ENCODE peak calls at places on chromosomes 1 and 21, in five cellular contexts. Q is CD8-positive, alpha-beta T cell; X is aorta; H is cardiac muscle cell; Y is neural progenitor cell. S is an unnamed sample. For H3K36me3, the result is how much of the 10 kb centered on the place peaks cover.

GRCh38 chr1:153345187-153346066 is 3.2 kb downstream of the PGLYRP4 start:
- DNase-seq in H (no peak), Y (no peak), X (no peak), Q (no peak), S (no peak)

GRCh38 chr1:95095833-95096217 is 21.3 kb upstream of the TLCD4 start:
- DNase-seq in X (no peak), Q (no peak), H (no peak), Y (no peak), S (no peak)

GRCh38 chr1:30111431-30111830 is 612.0 kb downstream of the MATN1 start:
- DNase-seq in Q (no peak), Y (peak), X (peak), H (peak), S (peak)

GRCh38 chr1:8871965-8872399 is 6.5 kb downstream of the ENO1 start:
- DNase-seq in Y (no peak), Q (no peak), H (no peak), X (no peak), S (no peak)

GRCh38 chr1:218460367-218460766 is 115.2 kb downstream of the TGFB2 start:
- DNase-seq in Y (peak), H (peak), Q (no peak), X (peak), S (peak)

GRCh38 chr1:171879556-171879955 is 38.3 kb downstream of the DNM3 start:
- DNase-seq in Q (no peak), X (no peak), Y (no peak), H (no peak), S (no peak)

GRCh38 chr1:91685994-91686393 is 185.3 kb downstream of the CDC7 start:
- DNase-seq in Y (no peak), H (no peak), Q (no peak), X (no peak), S (no peak)

GRCh38 chr1:204349602-204350001 is 10.1 kb downstream of the PLEKHA6 start:
- DNase-seq in Y (no peak), H (no peak), Q (no peak), X (no peak), S (no peak)

GRCh38 chr1:65174585-65174984 is 26.6 kb downstream of the AK4 start:
- DNase-seq in Q (no peak), H (peak), Y (no peak), X (peak), S (no peak)

GRCh38 chr1:231369282-231369681 is 31.2 kb downstream of the SPRTN start:
- DNase-seq in Y (peak), X (no peak), H (no peak), Q (no peak), S (no peak)

GRCh38 chr1:184223216-184223615 is 163.6 kb upstream of the C1orf21 start:
- DNase-seq in X (no peak), Y (no peak), Q (peak), H (no peak), S (no peak)

GRCh38 chr1:26861286-26861701 is 1.7 kb upstream of the SFN start:
- DNase-seq in Y (peak), H (no peak), X (no peak), Q (no peak), S (no peak)

GRCh38 chr1:54227091-54227602 is 27.2 kb downstream of the MRPL37 start:
- DNase-seq in Q (no peak), H (peak), Y (no peak), X (peak), S (no peak)

GRCh38 chr21:43658769-43659135 is 536 bp downstream of the HSF2BP start:
- DNase-seq in X (no peak), Q (no peak), Y (peak), H (no peak), S (no peak)

GRCh38 chr1:227994632-227995300 is 12.0 kb upstream of the WNT3A start:
- DNase-seq in H (no peak), Q (peak), Y (no peak), X (no peak), S (no peak)

GRCh38 chr1:167435484-167435883 is 82.8 kb downstream of the CD247 start:
- DNase-seq in Y (no peak), H (no peak), Q (no peak), X (no peak), S (no peak)

GRCh38 chr1:5713101-5713820 is 279.0 kb downstream of the NPHP4 start:
- DNase-seq in Y (no peak), H (no peak), X (no peak), Q (no peak), S (no peak)

GRCh38 chr21:27645285-27645684 is 678.4 kb upstream of the ADAMTS5 start:
- DNase-seq in Q (no peak), Y (no peak), X (no peak), H (no peak), S (no peak)

GRCh38 chr1:204359474-204360255 is at the start of gene PLEKHA6:
- DNase-seq in X (no peak), Y (peak), H (peak), Q (no peak), S (no peak)

GRCh38 chr1:182702826-182703524 is 18.6 kb upstream of the RGS8 start:
- DNase-seq in Y (no peak), Q (no peak), X (no peak), H (no peak), S (no peak)

GRCh38 chr1:213277036-213277435 is 226.0 kb downstream of the RPS6KC1 start:
- DNase-seq in H (no peak), X (no peak), Y (no peak), Q (no peak), S (no peak)

GRCh38 chr21:20882462-20883415 is 115.5 kb upstream of the NCAM2 start:
- DNase-seq in X (no peak), Y (peak), Q (no peak), H (peak), S (peak)

GRCh38 chr1:218476385-218476784 is 131.2 kb downstream of the TGFB2 start:
- DNase-seq in Q (no peak), X (no peak), Y (no peak), H (peak), S (no peak)

GRCh38 chr1:59411147-59411546 is 114.3 kb downstream of the FGGY start:
- DNase-seq in X (no peak), Q (no peak), Y (no peak), H (no peak), S (no peak)

GRCh38 chr21:8998946-8999681 is 1522.3 kb upstream of the TPTE start:
- DNase-seq in H (no peak), X (no peak), Q (no peak), Y (no peak), S (no peak)

GRCh38 chr1:165925498-165926079 is 98.2 kb downstream of the UCK2 start:
- DNase-seq in H (no peak), X (no peak), Q (no peak), Y (no peak), S (no peak)

GRCh38 chr1:85406887-85407593 is 57.9 kb downstream of the DDAH1 start:
- DNase-seq in H (peak), Y (no peak), X (peak), Q (no peak), S (peak)

GRCh38 chr1:222974496-222974895 is 159.7 kb downstream of the DISP1 start:
- DNase-seq in Y (no peak), H (peak), Q (no peak), X (no peak), S (no peak)

GRCh38 chr1:208298593-208299233 is 54.5 kb upstream of the PLXNA2 start:
- DNase-seq in Q (no peak), X (no peak), Y (no peak), H (no peak), S (no peak)

GRCh38 chr1:21871943-21872342 is 59.9 kb downstream of the LDLRAD2 start:
- DNase-seq in H (no peak), Q (no peak), X (no peak), Y (no peak), S (no peak)

GRCh38 chr1:27770293-27770830 is 2.7 kb upstream of the STX12 start:
- DNase-seq in H (no peak), Y (peak), X (no peak), Q (no peak), S (no peak)

GRCh38 chr21:41133896-41134522 is 34.0 kb upstream of the BACE2 start:
- DNase-seq in Q (no peak), Y (peak), X (no peak), H (peak), S (no peak)

GRCh38 chr1:14763977-14764376 is 165.5 kb downstream of the KAZN start:
- DNase-seq in Y (no peak), X (no peak), H (no peak), Q (no peak), S (no peak)

GRCh38 chr1:19892129-19892528 is 9.9 kb downstream of the OTUD3 start:
- DNase-seq in Y (no peak), Q (no peak), X (no peak), H (no peak), S (no peak)
- H3K36me3 ChIP-seq in Y (under half), Q (under half), X (under half), H (under half), S (half or more)

GRCh38 chr1:237111807-237112206 is 69.8 kb downstream of the RYR2 start:
- DNase-seq in H (no peak), Q (no peak), Y (no peak), X (no peak), S (no peak)

GRCh38 chr1:237108299-237109040 is 66.5 kb downstream of the RYR2 start:
- DNase-seq in X (no peak), Y (peak), Q (no peak), H (peak), S (no peak)

GRCh38 chr1:237115035-237115434 is 73.1 kb downstream of the RYR2 start:
- DNase-seq in X (no peak), Q (no peak), Y (peak), H (no peak), S (no peak)

DNA sequence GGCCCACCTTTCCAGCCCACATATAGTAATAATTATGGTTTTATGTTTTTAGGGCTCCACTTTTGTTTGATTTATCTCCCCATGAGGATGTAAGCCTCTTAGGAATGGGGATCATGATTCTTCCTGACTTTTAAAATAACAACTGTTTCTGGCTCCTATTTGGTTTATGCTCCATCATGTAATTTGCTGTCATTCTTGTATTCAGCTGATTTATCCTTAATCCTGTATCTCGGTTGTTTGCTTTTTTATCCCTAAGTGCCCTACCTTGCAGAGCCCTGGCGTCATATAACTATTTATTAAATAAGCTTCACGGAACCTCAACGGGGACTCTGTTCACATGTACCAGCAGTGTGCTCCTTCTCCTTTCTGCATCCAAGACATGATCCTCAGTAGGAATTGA is 70.7 kb downstream of the RYR2 start:
- DNase-seq in Y (no peak), Q (no peak), H (no peak), X (no peak), S (no peak)
- H3K36me3 ChIP-seq in Y (under half), Q (under half), H (under half), X (under half), S (under half)

DNA sequence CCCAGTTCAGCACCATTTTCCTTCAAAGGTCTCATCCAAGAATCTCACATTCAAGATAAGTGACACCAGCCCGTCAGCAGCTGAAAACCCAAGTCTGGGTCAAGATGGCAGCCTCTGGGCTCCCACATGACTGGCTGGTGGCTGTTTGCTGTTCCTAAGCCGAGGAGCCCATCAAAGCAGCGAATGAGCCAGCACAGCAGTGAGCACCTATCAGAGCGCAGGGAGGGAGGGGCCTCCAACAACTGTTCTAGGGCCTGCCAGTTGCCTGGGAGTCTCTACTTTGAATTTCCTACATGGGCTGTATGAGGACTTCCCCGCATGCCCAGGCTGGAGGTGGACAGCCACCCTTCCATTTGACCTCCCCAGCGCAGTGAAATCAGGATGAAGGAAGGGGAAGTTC is 102.7 kb downstream of the ADARB1 start:
- DNase-seq in Q (no peak), X (no peak), Y (no peak), H (no peak), S (no peak)
- H3K36me3 ChIP-seq in Q (under half), X (under half), Y (under half), H (under half), S (under half)

DNA sequence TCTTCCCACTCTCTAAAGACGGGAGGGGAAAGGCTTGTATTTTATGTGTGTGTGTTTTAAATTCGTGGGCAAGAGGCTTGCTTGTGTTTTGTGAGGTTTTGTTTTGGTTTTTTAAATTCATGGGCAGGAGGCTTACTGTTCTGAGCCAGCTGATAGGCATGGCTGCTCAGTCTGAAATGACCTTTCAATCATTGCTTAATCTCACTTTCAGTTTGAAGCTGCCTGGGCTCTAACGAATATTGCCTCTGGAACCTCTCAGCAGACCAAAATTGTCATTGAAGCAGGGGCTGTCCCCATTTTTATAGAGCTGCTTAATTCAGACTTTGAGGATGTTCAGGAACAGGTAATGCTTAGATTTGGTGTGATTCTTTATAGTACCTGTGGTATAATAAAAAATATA is 20.3 kb upstream of the TXLNA start:
- DNase-seq in Q (no peak), H (no peak), X (no peak), Y (no peak), S (no peak)
- H3K36me3 ChIP-seq in Q (under half), H (half or more), X (under half), Y (under half), S (half or more)

GRCh38 chr1:114310771-114311251 is 157.1 kb upstream of the SYT6 start:
- DNase-seq in X (no peak), H (peak), Y (no peak), Q (no peak), S (no peak)
- H3K36me3 ChIP-seq in X (under half), H (under half), Y (under half), Q (under half), S (under half)

GRCh38 chr21:39204134-39204533 is 20.9 kb upstream of the PSMG1 start:
- DNase-seq in Y (no peak), H (no peak), Q (no peak), X (no peak), S (no peak)
- H3K36me3 ChIP-seq in Y (under half), H (half or more), Q (under half), X (under half), S (under half)

GRCh38 chr1:19101244-19101643 is 108.8 kb downstream of the UBR4 start:
- DNase-seq in Y (no peak), X (no peak), Q (no peak), H (no peak), S (no peak)
- H3K36me3 ChIP-seq in Y (under half), X (under half), Q (half or more), H (half or more), S (half or more)

GRCh38 chr1:43426221-43426620 is 27.5 kb downstream of the HYI start:
- DNase-seq in X (no peak), Q (no peak), Y (no peak), H (no peak), S (no peak)

GRCh38 chr1:43427524-43427923 is 26.2 kb downstream of the HYI start:
- DNase-seq in H (no peak), X (no peak), Y (no peak), Q (no peak), S (no peak)

GRCh38 chr1:43423672-43424550 is 29.8 kb downstream of the HYI start:
- DNase-seq in X (no peak), Y (no peak), Q (no peak), H (no peak), S (no peak)

GRCh38 chr1:43422995-43423671 is 30.6 kb downstream of the HYI start:
- DNase-seq in H (no peak), Y (no peak), X (no peak), Q (no peak), S (no peak)

DNA sequence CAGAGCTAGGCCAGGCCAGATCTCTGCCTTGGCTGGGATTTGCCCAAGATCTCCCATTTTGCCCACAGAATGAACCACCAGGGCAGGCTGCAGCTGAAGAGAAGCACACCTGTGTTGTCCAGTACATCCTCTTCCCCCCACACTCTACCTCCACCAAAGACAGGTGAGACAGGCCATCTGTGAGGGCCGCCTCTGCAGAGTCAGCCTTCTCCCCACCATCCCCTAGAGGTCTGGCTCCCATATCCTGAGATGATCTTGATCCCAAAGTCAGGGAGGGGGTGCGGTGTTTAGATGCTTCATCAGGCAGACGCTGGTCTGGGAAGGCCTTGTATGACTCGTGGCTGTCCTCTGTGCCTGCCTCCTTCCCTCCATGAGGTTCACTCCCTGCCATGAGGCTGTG is 28.7 kb downstream of the HYI start:
- DNase-seq in Q (no peak), X (no peak), H (no peak), Y (no peak), S (no peak)
- H3K36me3 ChIP-seq in Q (half or more), X (under half), H (under half), Y (under half), S (half or more)

GRCh38 chr1:110007458-110007857 is 22.9 kb downstream of the AHCYL1 start:
- DNase-seq in H (no peak), Y (no peak), Q (no peak), X (no peak), S (peak)

GRCh38 chr1:110008971-110009565 is 24.5 kb downstream of the AHCYL1 start:
- DNase-seq in X (no peak), Y (no peak), Q (no peak), H (no peak), S (no peak)

GRCh38 chr1:110012100-110012499 is 22.3 kb upstream of the STRIP1 start:
- DNase-seq in X (no peak), Q (no peak), Y (no peak), H (no peak), S (no peak)

GRCh38 chr1:110007045-110007444 is 22.5 kb downstream of the AHCYL1 start:
- DNase-seq in Y (no peak), Q (no peak), H (no peak), X (no peak), S (no peak)

DNA sequence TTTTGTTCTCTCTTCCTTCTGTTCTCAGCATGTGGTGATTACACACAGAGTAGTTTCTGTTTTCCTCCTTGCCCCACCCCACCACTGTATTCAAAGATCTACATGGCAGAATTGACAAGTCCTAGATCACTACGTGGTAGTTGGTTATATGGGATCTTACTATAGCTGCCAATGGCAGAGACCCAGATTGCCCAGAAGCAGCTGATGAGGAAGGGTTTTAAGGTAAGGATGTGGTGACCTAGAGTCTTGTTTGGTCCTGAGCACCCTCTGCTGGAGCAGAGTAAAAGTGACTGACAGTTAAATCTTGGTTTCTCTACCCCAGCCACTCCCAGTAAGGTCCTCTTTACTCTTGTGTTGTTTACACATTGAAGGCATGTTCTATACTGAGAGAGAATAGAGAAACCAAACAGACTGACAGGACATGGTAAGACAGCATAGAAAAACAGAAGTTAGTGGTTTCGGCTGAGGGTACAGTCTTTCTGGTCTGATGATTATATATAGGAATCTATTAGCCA is 22.8 kb upstream of the STRIP1 start:
- DNase-seq in Y (peak), Q (peak), X (no peak), H (peak), S (peak)
- H3K36me3 ChIP-seq in Y (under half), Q (under half), X (under half), H (half or more), S (under half)